ENCODE peak calls at places on chromosomes 6 and 20, in five cellular contexts. A, V, I, H and U are unnamed samples.

GRCh38 chr6:146770965-146771735 is 172.4 kb downstream of the ADGB start:
- DNase-seq in A (no peak), I (no peak), V (no peak), H (no peak), U (no peak)

GRCh38 chr20:33540427-33540826 is 50.5 kb downstream of the CBFA2T2 start:
- DNase-seq in A (no peak), H (no peak), I (no peak), V (no peak), U (no peak)

GRCh38 chr20:44211177-44212039 is 837 bp upstream of the OSER1 start:
- DNase-seq in A (no peak), V (peak; percentile 29), I (no peak), H (no peak), U (no peak)

GRCh38 chr6:42390228-42390934 is 61.3 kb downstream of the TRERF1 start:
- DNase-seq in A (no peak), V (no peak), H (no peak), I (no peak), U (peak; percentile 32)

GRCh38 chr6:67653561-67653960 is 981.5 kb upstream of the ADGRB3 start:
- DNase-seq in I (no peak), V (no peak), A (no peak), H (no peak), U (no peak)

GRCh38 chr20:63378115-63378429 is 16.9 kb upstream of the CHRNA4 start:
- DNase-seq in I (no peak), A (no peak), V (no peak), H (no peak), U (no peak)

GRCh38 chr6:64896939-64897338 is 810.1 kb downstream of the EYS start:
- DNase-seq in A (no peak), V (no peak), I (no peak), H (no peak), U (no peak)

GRCh38 chr6:167826230-167827061 is at the start of gene AFDN:
- DNase-seq in A (peak; percentile 53), H (peak; percentile 74), V (peak; percentile 80), I (peak; percentile 51), U (peak; percentile 95)

GRCh38 chr20:58630063-58630462 is 21.0 kb upstream of the STX16 start:
- DNase-seq in I (peak; percentile 26), A (no peak), V (no peak), H (no peak), U (no peak)

GRCh38 chr6:52577022-52577777 is at the start of gene TRAM2:
- DNase-seq in A (peak; percentile 86), I (peak; percentile 40), V (peak; percentile 89), H (peak; percentile 93), U (peak; percentile 92)

GRCh38 chr20:49534314-49534713 is 33.6 kb downstream of the PTGIS start:
- DNase-seq in V (peak; percentile 82), H (peak; percentile 74), A (peak; percentile 52), I (peak; percentile 80), U (peak; percentile 74)

GRCh38 chr6:22878706-22879105 is 309.3 kb downstream of the HDGFL1 start:
- DNase-seq in H (no peak), I (no peak), V (no peak), A (no peak), U (no peak)

GRCh38 chr20:31951203-31951529 is 680 bp downstream of the PDRG1 start:
- DNase-seq in I (no peak), V (no peak), A (no peak), H (no peak), U (no peak)

GRCh38 chr6:139855741-139856206 is 481.3 kb upstream of the CITED2 start:
- DNase-seq in A (no peak), H (no peak), I (no peak), V (no peak), U (no peak)

GRCh38 chr6:90868256-90868655 is 281.4 kb upstream of the MAP3K7 start:
- DNase-seq in A (no peak), I (no peak), H (no peak), V (no peak), U (no peak)

GRCh38 chr6:119814609-119815400 is 465.2 kb upstream of the MAN1A1 start:
- DNase-seq in A (no peak), H (no peak), V (no peak), I (no peak), U (no peak)

GRCh38 chr6:117907600-117908245 is 659 bp downstream of the SLC35F1 start:
- DNase-seq in A (peak; percentile 39), I (no peak), V (no peak), H (peak; percentile 68), U (peak; percentile 49)

GRCh38 chr6:26097268-26097875 is 10.1 kb downstream of the HFE start:
- DNase-seq in I (peak; percentile 15), H (peak; percentile 60), V (peak; percentile 79), A (peak; percentile 39), U (peak; percentile 35)

GRCh38 chr20:40667503-40667902 is 21.5 kb downstream of the MAFB start:
- DNase-seq in V (no peak), I (no peak), H (no peak), A (no peak), U (no peak)

GRCh38 chr6:168037242-168037641 is 39.8 kb downstream of the KIF25 start:
- DNase-seq in H (no peak), I (no peak), V (peak; percentile 56), A (no peak), U (no peak)

GRCh38 chr20:4134355-4134834 is 119.0 kb upstream of the RNF24 start:
- DNase-seq in H (no peak), I (no peak), V (no peak), A (no peak), U (no peak)

GRCh38 chr6:41177287-41177686 is 14.4 kb upstream of the TREM2 start:
- DNase-seq in A (no peak), I (no peak), H (no peak), V (no peak), U (no peak)

GRCh38 chr6:166026586-166027126 is 141.0 kb downstream of the TBXT start:
- DNase-seq in A (no peak), V (no peak), H (no peak), I (no peak), U (no peak)

GRCh38 chr6:28354688-28355554 is 5.2 kb downstream of the ZKSCAN3 start:
- DNase-seq in I (no peak), A (no peak), V (no peak), H (no peak), U (no peak)

GRCh38 chr20:23244916-23245552 is 105.6 kb upstream of the NXT1 start:
- DNase-seq in H (no peak), I (no peak), V (no peak), A (no peak), U (no peak)

GRCh38 chr6:160427312-160428068 is 79.3 kb downstream of the SLC22A3 start:
- DNase-seq in V (no peak), A (no peak), I (no peak), H (no peak), U (no peak)

GRCh38 chr6:129621252-129621651 is 88.7 kb downstream of the ARHGAP18 start:
- DNase-seq in V (peak; percentile 54), I (no peak), A (no peak), H (no peak), U (peak; percentile 13)

GRCh38 chr20:16709017-16709416 is 20.8 kb upstream of the SNRPB2 start:
- DNase-seq in H (no peak), A (no peak), I (no peak), V (no peak), U (peak; percentile 48)

GRCh38 chr20:59042151-59042795 is at the start of gene PRELID3B:
- DNase-seq in A (no peak), V (peak; percentile 45), I (peak; percentile 30), H (no peak), U (peak; percentile 49)

GRCh38 chr6:152981989-152982767 is 663 bp downstream of the FBXO5 start:
- DNase-seq in A (peak; percentile 23), V (no peak), I (no peak), H (peak; percentile 26), U (no peak)

GRCh38 chr20:9590189-9590588 is 75.8 kb downstream of the LAMP5 start:
- DNase-seq in H (no peak), V (peak; percentile 31), A (no peak), I (no peak), U (no peak)

GRCh38 chr6:82144007-82144851 is 103.3 kb downstream of the IBTK start:
- DNase-seq in H (no peak), V (peak; percentile 42), I (peak; percentile 47), A (no peak), U (peak; percentile 20)

GRCh38 chr6:35590622-35591066 is 77.9 kb upstream of the TULP1 start:
- DNase-seq in A (no peak), H (no peak), V (no peak), I (no peak), U (no peak)

DNA sequence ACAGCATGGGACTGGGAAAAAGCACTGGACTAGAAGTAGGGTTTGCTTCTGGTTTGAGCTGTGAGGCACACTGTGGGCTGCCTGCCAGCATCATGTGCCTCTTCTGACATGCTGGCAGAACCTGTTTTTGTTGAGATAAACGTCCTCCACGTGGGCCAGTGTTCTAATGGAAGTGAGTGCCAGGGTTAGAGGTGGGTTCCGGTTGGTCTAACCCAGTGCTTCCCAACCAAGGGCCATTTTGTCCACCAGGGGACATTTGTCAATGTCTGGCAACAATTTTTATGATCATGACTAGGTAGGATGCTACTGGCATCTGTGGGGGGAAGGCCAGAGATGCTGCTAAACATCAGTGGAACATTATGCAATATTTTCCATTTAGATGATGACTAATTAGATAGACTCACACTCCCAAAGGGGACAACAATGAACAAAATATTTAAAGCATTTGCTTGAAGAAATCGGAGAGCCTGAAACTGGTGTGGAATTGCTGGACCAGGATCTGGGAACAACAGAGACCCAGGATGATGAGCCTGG is 7.8 kb upstream of the APMAP start:
- DNase-seq in I (peak; percentile 24), V (peak; percentile 62), H (no peak), A (no peak), U (no peak)
- TF ChIP-seq CTCF in I (no peak), V (no peak), H (no peak), A (no peak), U (no peak)

GRCh38 chr20:2713285-2713684 is 20.7 kb downstream of the EBF4 start:
- DNase-seq in A (no peak), H (no peak), I (no peak), V (no peak), U (no peak)
- TF ChIP-seq CTCF in A (no peak), H (no peak), I (peak; percentile 60), V (no peak), U (peak; percentile 21)

GRCh38 chr20:37382539-37383120 is 36.7 kb downstream of the SRC start:
- DNase-seq in A (no peak), V (no peak), H (no peak), I (no peak), U (no peak)

GRCh38 chr20:37383229-37383989 is 37.5 kb downstream of the SRC start:
- DNase-seq in A (no peak), V (peak; percentile 47), H (no peak), I (peak; percentile 69), U (no peak)

GRCh38 chr20:37379967-37380828 is 34.3 kb downstream of the SRC start:
- DNase-seq in H (no peak), A (no peak), I (peak; percentile 44), V (no peak), U (no peak)

GRCh38 chr20:37380864-37381579 is 35.1 kb downstream of the SRC start:
- DNase-seq in H (no peak), I (no peak), A (no peak), V (no peak), U (no peak)

GRCh38 chr20:37381621-37382538 is 35.9 kb downstream of the SRC start:
- DNase-seq in I (no peak), A (no peak), H (no peak), V (no peak), U (no peak)
- TF ChIP-seq CTCF in I (peak; percentile 24), A (no peak), H (no peak), V (no peak), U (no peak)

GRCh38 chr6:71621918-71622519 is 264.3 kb upstream of the RIMS1 start:
- DNase-seq in V (no peak), A (no peak), H (no peak), I (no peak), U (no peak)
- TF ChIP-seq CTCF in V (peak; percentile 72), A (peak; percentile 59), H (peak; percentile 56), I (peak; percentile 48), U (no peak)